ENCODE peak calls at places on chromosomes 13 and 19, in six cellular contexts. T is GM23338, K is GM12878, N is psoas muscle, M is adrenal gland, H is upper lobe of right lung. X is an unnamed sample.

GRCh38 chr13:112779856-112780604 is 90.2 kb downstream of the ATP11A start:
- DNase-seq in T (no peak), K (no peak), N (no peak), M (no peak), H (no peak), X (no peak)

GRCh38 chr19:43553656-43554055 is 20.7 kb downstream of the ZNF575 start:
- DNase-seq in K (no peak), T (no peak), N (no peak), M (no peak), H (no peak), X (no peak)

GRCh38 chr19:49767380-49767779 is 579 bp downstream of the AP2A1 start:
- DNase-seq in T (peak; percentile 46), M (no peak), H (no peak), K (no peak), N (no peak), X (peak; percentile 17)

GRCh38 chr19:21158523-21159135 is 16.8 kb downstream of the ZNF431 start:
- DNase-seq in H (no peak), K (no peak), N (no peak), M (no peak), T (no peak), X (no peak)

GRCh38 chr19:16386619-16387240 is 62.1 kb downstream of the KLF2 start:
- DNase-seq in N (no peak), M (peak; percentile 42), T (peak; percentile 73), H (no peak), K (no peak), X (peak; percentile 51)

GRCh38 chr19:47699360-47699917 is 13.8 kb upstream of the EHD2 start:
- DNase-seq in T (peak; percentile 83), M (peak; percentile 59), N (peak; percentile 55), K (no peak), H (no peak), X (peak; percentile 26)

GRCh38 chr13:114067381-114067885 is 65.0 kb downstream of the RASA3 start:
- DNase-seq in K (peak; percentile 87), M (no peak), H (no peak), N (no peak), T (no peak), X (no peak)

GRCh38 chr13:73657821-73658540 is 476.2 kb downstream of the KLF12 start:
- DNase-seq in N (peak; percentile 39), K (no peak), M (no peak), H (no peak), T (no peak), X (peak; percentile 6)

GRCh38 chr19:35856546-35857149 is at the start of gene KIRREL2:
- DNase-seq in T (peak; percentile 83), K (no peak), N (no peak), H (no peak), M (no peak), X (no peak)

GRCh38 chr19:57689750-57690149 is 8.0 kb downstream of the ZNF551 start:
- DNase-seq in N (no peak), K (no peak), T (no peak), M (no peak), H (no peak), X (no peak)

GRCh38 chr13:80239571-80240255 is 101.2 kb downstream of the SPRY2 start:
- DNase-seq in T (no peak), M (no peak), N (no peak), K (no peak), H (no peak), X (no peak)

GRCh38 chr19:56091066-56091490 is 30.0 kb downstream of the ZNF787 start:
- DNase-seq in N (no peak), M (peak; percentile 61), K (no peak), H (no peak), T (no peak), X (no peak)

GRCh38 chr19:35216026-35216832 is 12.3 kb downstream of the FAM187B start:
- DNase-seq in H (peak; percentile 43), N (no peak), M (no peak), K (no peak), T (no peak), X (no peak)

GRCh38 chr19:45676851-45677263 is 8.8 kb downstream of the GIPR start:
- DNase-seq in H (peak; percentile 78), T (peak; percentile 87), N (no peak), K (no peak), M (peak; percentile 23), X (peak; percentile 16)

GRCh38 chr19:18284710-18285430 is 3.4 kb upstream of the JUND start:
- DNase-seq in T (no peak), N (no peak), M (no peak), K (no peak), H (no peak), X (no peak)
- H3K27ac ChIP-seq in T (no peak overlapping the region), N (peak overlapping the region; percentile 51), M (peak overlapping the region; percentile 100), K (peak overlapping the region; percentile 72), H (peak overlapping the region; percentile 55), X (no peak overlapping the region)

GRCh38 chr19:1009043-1009975 is 9.1 kb downstream of the GRIN3B start:
- DNase-seq in N (no peak), K (no peak), T (peak; percentile 44), H (no peak), M (no peak), X (no peak)
- TF ChIP-seq CTCF in N (no peak), K (no peak), T (no peak), H (no peak), M (no peak), X (no peak)

DNA sequence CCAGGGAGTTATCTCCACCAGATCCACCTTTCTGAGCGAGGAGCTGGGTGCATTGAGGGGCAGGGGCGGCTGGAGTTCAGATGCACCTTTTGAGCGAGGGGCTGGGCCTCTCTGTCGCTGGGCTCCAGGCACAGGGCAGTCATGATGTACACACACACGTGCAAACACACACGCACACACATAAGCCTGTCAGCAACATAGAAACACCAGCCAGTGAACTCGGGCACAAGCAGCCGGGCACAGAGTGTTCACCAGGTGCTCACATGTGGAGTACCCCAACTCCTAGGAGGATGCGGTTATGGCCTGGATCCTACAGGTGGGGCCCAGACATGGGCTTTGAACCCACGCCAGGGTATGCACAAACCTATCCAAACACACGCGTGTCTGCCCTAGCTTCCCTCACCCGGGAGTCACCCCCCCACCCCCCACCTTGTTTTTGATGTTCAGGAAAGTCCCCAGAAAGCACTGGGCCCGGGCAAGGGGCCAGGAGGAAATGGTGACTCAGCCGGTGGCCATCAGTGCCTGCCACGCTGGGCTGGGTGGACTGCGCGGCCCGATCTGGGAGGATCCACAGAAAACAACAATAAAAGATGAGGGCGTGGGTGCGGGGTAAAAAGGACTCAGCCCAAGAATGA is 13.3 kb downstream of the ARRDC2 start:
- DNase-seq in M (peak; percentile 94), T (no peak), K (no peak), H (peak; percentile 90), N (peak; percentile 93), X (peak; percentile 85)
- H3K4me1 ChIP-seq in M (peaks cover 56% of the 10 kb centered on the region), T (no peaks in the 10 kb centered on the region), K (peaks cover 17% of the 10 kb centered on the region), H (peaks cover 76% of the 10 kb centered on the region), N (peaks cover 60% of the 10 kb centered on the region), X (peaks cover 45% of the 10 kb centered on the region)

DNA sequence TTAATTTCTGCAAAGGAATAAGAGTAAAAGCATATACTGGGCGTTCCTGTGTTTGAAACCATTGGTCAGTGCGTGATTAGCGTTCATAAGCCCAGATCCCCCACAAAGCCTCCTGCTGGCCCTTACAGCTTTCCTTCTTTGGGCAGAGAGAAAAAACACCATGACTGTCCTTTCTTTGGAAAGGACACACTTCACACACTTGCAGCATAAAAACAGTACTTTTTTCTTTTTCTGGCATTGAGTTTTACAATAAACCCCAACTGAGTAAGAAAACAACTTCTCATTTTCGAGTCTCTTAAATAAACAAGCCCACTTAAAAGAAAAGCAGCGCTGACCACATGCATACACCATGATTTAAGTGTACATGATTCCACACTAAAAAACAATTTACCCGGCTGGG is 35.8 kb downstream of the SMAD9 start:
- DNase-seq in N (no peak), M (no peak), K (no peak), T (no peak), H (no peak), X (peak; percentile 19)
- H3K27ac ChIP-seq in N (no peak overlapping the region), M (no peak overlapping the region), K (no peak overlapping the region), T (no peak overlapping the region), H (no peak overlapping the region), X (peak overlapping the region; percentile 89)